ENCODE peak calls at places on chromosomes 13 and 19, in six cellular contexts. U is CD8-positive, alpha-beta memory T cell; C is fibroblast of lung; Q is body of pancreas; O is spleen; S is cardiac fibroblast. L is an unnamed sample.

GRCh38 chr13:92187378-92187989 is 789.1 kb downstream of the GPC5 start:
- DNase-seq in S (peak; percentile 49), C (peak; percentile 62), Q (peak; percentile 10), U (no peak), O (no peak), L (no peak)

GRCh38 chr13:24618219-24618955 is 61.8 kb upstream of the ATP12A start:
- DNase-seq in Q (no peak), C (no peak), U (peak; percentile 66), S (no peak), O (peak; percentile 83), L (no peak)

GRCh38 chr19:3149526-3150505 is 14.0 kb downstream of the GNA15 start:
- DNase-seq in C (no peak), U (no peak), Q (no peak), O (no peak), S (no peak), L (no peak)

GRCh38 chr19:898663-899062 is 5.4 kb downstream of the RNU6-9 start:
- DNase-seq in Q (peak; percentile 55), O (peak; percentile 88), S (no peak), U (no peak), C (no peak), L (no peak)

GRCh38 chr19:44607049-44607448 is 6.3 kb upstream of the IGSF23 start:
- DNase-seq in O (no peak), Q (no peak), U (no peak), S (peak; percentile 85), C (peak; percentile 69), L (peak; percentile 5)

GRCh38 chr13:30307194-30307965 is at the start of gene KATNAL1:
- DNase-seq in S (peak; percentile 71), Q (peak; percentile 76), C (peak; percentile 61), U (peak; percentile 80), O (peak; percentile 93), L (peak; percentile 14)

GRCh38 chr19:49637865-49638350 is 2.0 kb downstream of the RRAS start:
- DNase-seq in O (peak; percentile 91), Q (peak; percentile 68), S (peak; percentile 84), U (no peak), C (peak; percentile 75), L (peak; percentile 36)

GRCh38 chr13:27449936-27450828 is at the start of gene MTIF3:
- DNase-seq in O (peak; percentile 99), Q (peak; percentile 98), C (peak; percentile 90), S (peak; percentile 92), U (peak; percentile 97), L (peak; percentile 73)

GRCh38 chr13:49791214-49791752 is 1.2 kb downstream of the KPNA3 start:
- DNase-seq in Q (peak; percentile 48), S (peak; percentile 41), U (no peak), C (peak; percentile 63), O (no peak), L (no peak)

GRCh38 chr13:45564108-45564507 is 51.4 kb downstream of the ERICH6B start:
- DNase-seq in Q (no peak), S (peak; percentile 66), U (no peak), O (no peak), C (peak; percentile 81), L (peak; percentile 52)

GRCh38 chr19:38084196-38084595 is 139.8 kb downstream of the DPF1 start:
- DNase-seq in S (no peak), O (no peak), Q (no peak), C (no peak), U (no peak), L (no peak)

GRCh38 chr19:38841787-38842438 is 7.9 kb downstream of the HNRNPL start:
- DNase-seq in Q (peak; percentile 55), S (no peak), O (no peak), C (no peak), U (peak; percentile 51), L (no peak)

GRCh38 chr13:98869408-98870090 is 108.3 kb downstream of the DOCK9 start:
- DNase-seq in U (no peak), S (peak; percentile 49), C (no peak), Q (peak; percentile 24), O (no peak), L (no peak)

GRCh38 chr13:74891610-74892009 is 590.4 kb downstream of the TBC1D4 start:
- DNase-seq in U (no peak), S (peak; percentile 90), Q (no peak), O (no peak), C (peak; percentile 58), L (peak; percentile 58)

GRCh38 chr19:16034180-16034579 is 42.1 kb upstream of the TPM4 start:
- DNase-seq in U (no peak), O (peak; percentile 43), Q (no peak), S (no peak), C (no peak), L (no peak)

GRCh38 chr19:45117167-45117594 is 24.2 kb downstream of the PPP1R37 start:
- DNase-seq in C (no peak), S (no peak), U (no peak), Q (no peak), O (no peak), L (no peak)

GRCh38 chr13:44116562-44117315 is 237.0 kb downstream of the LACC1 start:
- DNase-seq in U (no peak), C (peak; percentile 28), Q (no peak), O (no peak), S (peak; percentile 8), L (peak; percentile 28)

GRCh38 chr13:59494560-59494970 is 669.2 kb downstream of the DIAPH3 start:
- DNase-seq in Q (peak; percentile 7), U (no peak), O (no peak), S (peak; percentile 87), C (peak; percentile 91), L (peak; percentile 75)

GRCh38 chr13:97574926-97575325 is 141.0 kb downstream of the RAP2A start:
- DNase-seq in C (peak; percentile 65), Q (peak; percentile 15), S (peak; percentile 62), U (no peak), O (no peak), L (no peak)

GRCh38 chr13:74452881-74453280 is 318.7 kb upstream of the KLF12 start:
- DNase-seq in S (no peak), O (no peak), C (no peak), Q (no peak), U (no peak), L (no peak)

GRCh38 chr13:22874839-22875238 is 305.9 kb upstream of the SGCG start:
- DNase-seq in C (no peak), U (no peak), Q (no peak), O (no peak), S (no peak), L (no peak)

GRCh38 chr13:20191311-20191901 is 1.3 kb downstream of the GJB2 start:
- DNase-seq in Q (peak; percentile 39), S (no peak), C (no peak), U (no peak), O (no peak), L (no peak)

GRCh38 chr13:112821340-112822055 is 131.7 kb downstream of the ATP11A start:
- DNase-seq in Q (no peak), C (no peak), S (no peak), U (no peak), O (no peak), L (no peak)

GRCh38 chr19:35519291-35519690 is 5.8 kb upstream of the DMKN start:
- DNase-seq in Q (no peak), U (no peak), C (peak; percentile 25), S (peak; percentile 38), O (no peak), L (no peak)

GRCh38 chr13:34044041-34044440 is 226.1 kb downstream of the RFC3 start:
- DNase-seq in S (peak; percentile 6), Q (no peak), C (no peak), U (no peak), O (no peak), L (no peak)

GRCh38 chr13:55652657-55653056 is 1488.1 kb upstream of the PRR20A start:
- DNase-seq in S (no peak), C (no peak), O (no peak), U (no peak), Q (no peak), L (no peak)

GRCh38 chr13:21436582-21436981 is 22.5 kb downstream of the ZDHHC20 start:
- DNase-seq in O (no peak), C (no peak), U (no peak), S (no peak), Q (no peak), L (no peak)
- H3K4me3 ChIP-seq in O (no peak overlapping the region), C (no peak overlapping the region), U (no peak overlapping the region), S (no peak overlapping the region), Q (no peak overlapping the region), L (no peak overlapping the region)

GRCh38 chr13:42878721-42879120 is 97.3 kb downstream of the FAM216B start:
- DNase-seq in C (no peak), S (peak; percentile 46), U (no peak), Q (no peak), O (no peak), L (peak; percentile 50)

GRCh38 chr13:42876810-42877550 is 95.6 kb downstream of the FAM216B start:
- DNase-seq in Q (no peak), U (no peak), O (no peak), S (peak; percentile 88), C (peak; percentile 49), L (peak; percentile 54)

GRCh38 chr13:42883142-42883541 is 101.8 kb downstream of the FAM216B start:
- DNase-seq in U (no peak), C (no peak), Q (no peak), O (no peak), S (peak; percentile 68), L (no peak)

GRCh38 chr13:42883771-42884170 is 102.4 kb downstream of the FAM216B start:
- DNase-seq in C (peak; percentile 61), U (no peak), Q (peak; percentile 10), O (no peak), S (peak; percentile 82), L (peak; percentile 70)

GRCh38 chr13:42880241-42880640 is 98.9 kb downstream of the FAM216B start:
- DNase-seq in S (peak; percentile 17), C (no peak), U (no peak), Q (no peak), O (no peak), L (no peak)
- H3K4me3 ChIP-seq in S (no peak overlapping the region), C (no peak overlapping the region), U (no peak overlapping the region), Q (no peak overlapping the region), O (no peak overlapping the region), L (no peak overlapping the region)

GRCh38 chr19:42396248-42396541 is 6.1 kb upstream of the CNFN start:
- DNase-seq in C (no peak), Q (no peak), S (no peak), U (no peak), O (no peak), L (no peak)
- H3K4me3 ChIP-seq in C (no peak overlapping the region), Q (no peak overlapping the region), S (no peak overlapping the region), U (no peak overlapping the region), O (peak overlapping the region; percentile 50), L (peak overlapping the region; percentile 67)

GRCh38 chr19:28727133-28727834 is 485.7 kb downstream of the UQCRFS1 start:
- DNase-seq in U (no peak), S (peak; percentile 39), Q (peak; percentile 52), C (peak; percentile 34), O (peak; percentile 53), L (no peak)
- H3K4me3 ChIP-seq in U (no peak overlapping the region), S (peak overlapping the region; percentile 43), Q (no peak overlapping the region), C (no peak overlapping the region), O (peak overlapping the region; percentile 26), L (peak overlapping the region; percentile 62)

GRCh38 chr19:5948697-5949564 is 29.0 kb downstream of the RANBP3 start:
- DNase-seq in U (no peak), O (no peak), C (no peak), Q (no peak), S (no peak), L (no peak)
- H3K4me3 ChIP-seq in U (peak overlapping the region; percentile 39), O (no peak overlapping the region), C (no peak overlapping the region), Q (no peak overlapping the region), S (no peak overlapping the region), L (no peak overlapping the region)

L was measured in skeletal muscle cell.